ENCODE peak calls at places on chromosomes 11 and 22, in seven cellular contexts. Q is mesendoderm, J is PC-3, E is A549, P is HCT116, K is SK-N-SH, H is OCI-LY7. U is an unnamed sample.

GRCh38 chr11:83047515-83048225 is 24.0 kb downstream of the RAB30 start:
- DNase-seq in Q (no peak), J (no peak), E (no peak), P (no peak), K (no peak), H (no peak), U (no peak)

GRCh38 chr11:81634483-81634882 is 1099.2 kb downstream of the FAM181B start:
- DNase-seq in Q (no peak), J (no peak), E (no peak), P (no peak), K (no peak), H (no peak), U (no peak)

GRCh38 chr11:27013741-27014415 is 20.0 kb downstream of the FIBIN start:
- DNase-seq in Q (peak; percentile 45), J (no peak), E (no peak), P (no peak), K (no peak), H (no peak), U (no peak)

GRCh38 chr22:19866665-19867009 is 12.0 kb upstream of the GNB1L start:
- DNase-seq in Q (no peak), J (no peak), E (no peak), P (no peak), K (no peak), H (no peak), U (no peak)

GRCh38 chr11:128448487-128448886 is 138.9 kb downstream of the ETS1 start:
- DNase-seq in Q (peak; percentile 81), J (peak; percentile 100), E (peak; percentile 75), P (peak; percentile 95), K (no peak), H (no peak), U (peak; percentile 46)

GRCh38 chr22:21446128-21446826 is 20.9 kb upstream of the TMEM191C start:
- DNase-seq in Q (no peak), J (no peak), E (no peak), P (no peak), K (no peak), H (no peak), U (no peak)

GRCh38 chr22:44625981-44626687 is 75.9 kb upstream of the PRR5 start:
- DNase-seq in Q (peak; percentile 70), J (peak; percentile 70), E (peak; percentile 55), P (peak; percentile 38), K (peak; percentile 88), H (peak; percentile 68), U (no peak)

GRCh38 chr11:134724106-134724778 is 312.2 kb upstream of the B3GAT1 start:
- DNase-seq in Q (no peak), J (no peak), E (no peak), P (no peak), K (no peak), H (no peak), U (no peak)

GRCh38 chr22:48711669-48712068 is 1116.0 kb downstream of the BRD1 start:
- DNase-seq in Q (no peak), J (no peak), E (no peak), P (no peak), K (no peak), H (no peak), U (no peak)

GRCh38 chr11:26572770-26573402 is 823 bp upstream of the MUC15 start:
- DNase-seq in Q (peak; percentile 37), J (no peak), E (no peak), P (no peak), K (no peak), H (no peak), U (no peak)

GRCh38 chr11:45087761-45088160 is 58.7 kb upstream of the PRDM11 start:
- DNase-seq in Q (no peak), J (no peak), E (no peak), P (no peak), K (no peak), H (no peak), U (no peak)

GRCh38 chr11:11356842-11357241 is 3.8 kb upstream of the CSNK2A3 start:
- DNase-seq in Q (no peak), J (no peak), E (no peak), P (no peak), K (no peak), H (no peak), U (no peak)

GRCh38 chr11:111128471-111128870 is 117.1 kb upstream of the POU2AF2 start:
- DNase-seq in Q (no peak), J (no peak), E (no peak), P (no peak), K (no peak), H (no peak), U (no peak)

GRCh38 chr11:110430267-110431211 is 791 bp downstream of the FDX1 start:
- DNase-seq in Q (peak; percentile 54), J (peak; percentile 30), E (no peak), P (no peak), K (no peak), H (peak; percentile 45), U (no peak)

GRCh38 chr11:1746516-1746931 is 3.9 kb downstream of the IFITM10 start:
- DNase-seq in Q (no peak), J (no peak), E (no peak), P (no peak), K (peak; percentile 56), H (no peak), U (no peak)

GRCh38 chr22:25475554-25476022 is 88.9 kb upstream of the GRK3 start:
- DNase-seq in Q (peak; percentile 46), J (no peak), E (peak; percentile 6), P (no peak), K (peak; percentile 49), H (no peak), U (no peak)

GRCh38 chr11:102794382-102794781 is 3.6 kb downstream of the MMP1 start:
- DNase-seq in Q (peak; percentile 94), J (peak; percentile 60), E (peak; percentile 47), P (peak; percentile 59), K (peak; percentile 15), H (peak; percentile 44), U (no peak)

DNA sequence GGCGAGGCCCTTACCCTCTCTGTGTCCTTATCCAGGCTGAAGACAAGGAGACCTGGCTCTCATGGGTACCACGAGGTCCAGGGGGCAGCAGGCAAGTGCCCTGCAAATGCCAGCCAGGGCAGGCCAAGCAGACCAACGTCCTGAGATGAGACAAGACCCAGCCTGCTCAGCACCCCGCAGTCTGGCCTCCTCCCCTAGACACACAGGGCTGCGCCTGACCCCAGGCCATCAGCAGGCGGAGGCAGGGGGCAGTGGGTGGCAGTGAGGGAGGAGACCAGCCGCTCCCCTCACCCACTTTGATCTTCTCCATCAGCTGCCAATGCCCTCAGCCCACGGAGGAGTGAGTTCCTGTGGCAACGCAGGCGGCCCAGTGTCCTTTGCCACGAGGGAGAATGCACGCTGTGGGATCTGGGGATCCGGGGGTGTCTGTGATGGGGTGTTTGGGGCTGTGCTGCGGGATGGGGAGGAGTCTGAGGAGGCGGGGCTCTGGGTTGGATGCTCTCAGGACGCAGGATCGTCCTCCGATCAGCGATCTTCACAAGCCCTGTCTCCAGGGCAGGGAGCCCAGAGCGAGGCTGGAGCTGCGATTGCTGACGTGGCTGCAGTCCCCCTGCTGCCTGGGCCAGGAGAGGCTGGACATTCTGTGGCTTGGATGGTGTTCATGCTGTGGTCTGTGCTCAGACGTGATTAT is 30.5 kb upstream of the PPARA start:
- DNase-seq in Q (no peak), J (no peak), E (peak; percentile 12), P (no peak), K (no peak), H (no peak), U (no peak)
- H3K4me2 ChIP-seq in Q (no peak overlapping the region), J (no peak overlapping the region), E (no peak overlapping the region), P (no peak overlapping the region), K (no peak overlapping the region), H (no peak overlapping the region), U (no peak overlapping the region)

GRCh38 chr11:17747131-17747955 is 12.8 kb downstream of the KCNC1 start:
- DNase-seq in Q (no peak), J (peak; percentile 29), E (no peak), P (no peak), K (no peak), H (no peak), U (no peak)

GRCh38 chr11:17745032-17745772 is 10.6 kb downstream of the KCNC1 start:
- DNase-seq in Q (no peak), J (no peak), E (no peak), P (no peak), K (no peak), H (no peak), U (no peak)

GRCh38 chr11:17748044-17748443 is 13.5 kb downstream of the KCNC1 start:
- DNase-seq in Q (no peak), J (no peak), E (no peak), P (no peak), K (no peak), H (no peak), U (no peak)

GRCh38 chr11:17744151-17744940 is 9.8 kb downstream of the KCNC1 start:
- DNase-seq in Q (no peak), J (peak; percentile 44), E (no peak), P (no peak), K (no peak), H (no peak), U (no peak)

DNA sequence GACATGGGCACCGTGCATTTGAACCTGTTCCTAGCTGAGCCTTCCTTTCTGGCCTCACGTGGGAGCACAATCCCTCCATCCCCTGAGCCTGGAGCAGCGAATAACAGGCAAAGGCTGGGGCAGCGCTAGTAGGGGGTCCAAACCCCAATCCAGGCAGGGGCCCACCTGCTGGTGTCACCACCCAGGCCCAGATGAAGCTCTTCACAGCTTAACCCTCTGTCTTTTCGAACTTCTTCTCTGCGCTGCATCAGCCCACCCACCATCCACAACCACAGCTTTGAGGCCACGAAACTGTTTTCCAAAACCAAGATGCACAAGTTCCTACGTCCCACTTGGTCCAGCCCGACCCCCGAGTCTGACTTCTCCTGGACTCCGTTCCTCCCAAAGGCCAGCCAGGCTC is 11.5 kb downstream of the KCNC1 start:
- DNase-seq in Q (no peak), J (no peak), E (no peak), P (no peak), K (no peak), H (no peak), U (no peak)
- H3K4me2 ChIP-seq in Q (no peak overlapping the region), J (no peak overlapping the region), E (no peak overlapping the region), P (no peak overlapping the region), K (no peak overlapping the region), H (no peak overlapping the region), U (no peak overlapping the region)

DNA sequence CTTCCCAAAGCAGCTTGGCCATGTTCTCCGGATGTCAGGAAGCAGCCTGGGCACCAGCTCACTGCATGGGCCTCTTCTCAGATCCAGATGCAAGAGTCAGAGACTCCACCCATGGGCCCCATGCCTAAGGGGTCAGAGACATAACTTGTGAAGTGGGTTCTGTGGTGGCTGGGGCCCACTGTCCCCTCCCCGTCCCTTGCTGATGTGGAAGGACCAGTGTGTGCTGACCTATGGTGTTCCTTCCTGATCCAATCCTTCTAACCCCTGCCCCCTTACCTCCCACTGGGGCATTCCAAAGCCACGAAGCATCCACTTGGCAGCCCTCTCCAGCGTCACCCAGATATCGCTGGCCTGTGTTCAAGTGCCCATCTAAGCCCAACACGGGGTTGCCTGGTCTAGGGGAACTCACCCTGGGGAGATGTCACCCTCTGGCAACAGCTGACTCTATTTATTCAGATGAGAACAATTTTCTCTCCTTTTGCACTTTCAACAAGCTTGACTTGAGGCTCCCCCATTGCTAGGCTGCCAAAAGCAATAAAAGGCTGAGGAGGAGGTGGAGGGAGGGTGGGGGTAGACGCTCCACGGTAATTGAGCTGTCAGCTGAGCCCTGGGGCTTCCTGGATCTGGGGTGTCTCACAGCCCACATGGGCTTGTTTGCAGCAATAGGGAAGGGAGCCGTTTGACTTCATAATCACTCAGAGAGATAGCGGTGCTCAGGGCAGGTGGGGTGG is 158.5 kb downstream of the ADAMTS15 start:
- DNase-seq in Q (no peak), J (peak; percentile 49), E (no peak), P (no peak), K (peak; percentile 31), H (no peak), U (no peak)
- H3K4me2 ChIP-seq in Q (no peak overlapping the region), J (peak overlapping the region; percentile 45), E (no peak overlapping the region), P (no peak overlapping the region), K (peak overlapping the region; percentile 2), H (no peak overlapping the region), U (no peak overlapping the region)

GRCh38 chr11:99154277-99154676 is 133.5 kb downstream of the CNTN5 start:
- DNase-seq in Q (no peak), J (no peak), E (no peak), P (no peak), K (no peak), H (no peak), U (no peak)

GRCh38 chr11:99148352-99148751 is 127.6 kb downstream of the CNTN5 start:
- DNase-seq in Q (no peak), J (no peak), E (no peak), P (no peak), K (no peak), H (no peak), U (no peak)
- H3K4me2 ChIP-seq in Q (no peak overlapping the region), J (no peak overlapping the region), E (no peak overlapping the region), P (no peak overlapping the region), K (no peak overlapping the region), H (no peak overlapping the region), U (no peak overlapping the region)

U was measured in keratinocyte.